ENCODE peak calls at places on chromosomes 1 and 21, in ten cellular contexts. Y is spleen, J is suprapubic skin, U is body of pancreas, F is Peyer's patch, Z is stomach, H is heart left ventricle, V is HCT116, C is A549, O is tibial nerve. I is an unnamed sample.

GRCh38 chr1:149979245-149979971 is 31.1 kb downstream of the OTUD7B start:
- DNase-seq in H (no peak), Y (no peak), U (no peak), C (no peak), O (no peak), J (no peak), F (no peak), V (no peak), Z (no peak), I (no peak)

GRCh38 chr1:51686450-51686849 is 69.6 kb downstream of the OSBPL9 start:
- DNase-seq in V (no peak), U (no peak), Y (no peak), O (no peak), H (no peak), F (no peak), C (no peak), J (no peak), Z (no peak), I (no peak)

GRCh38 chr1:244834596-244835275 is 722 bp upstream of the COX20 start:
- DNase-seq in V (peak; percentile 75), C (peak; percentile 95), Z (peak; percentile 82), F (peak; percentile 97), Y (peak; percentile 98), H (peak; percentile 94), J (peak; percentile 95), U (peak; percentile 79), O (peak; percentile 72), I (peak; percentile 88)

GRCh38 chr1:231172411-231172810 is 10.6 kb downstream of the TRIM67 start:
- DNase-seq in F (no peak), H (no peak), V (no peak), Y (no peak), C (no peak), U (no peak), J (no peak), Z (no peak), O (no peak), I (no peak)

GRCh38 chr1:12150456-12151200 is 16.2 kb upstream of the TNFRSF1B start:
- DNase-seq in H (no peak), C (no peak), V (no peak), F (peak; percentile 67), O (no peak), J (no peak), Z (no peak), Y (no peak), U (no peak), I (no peak)

GRCh38 chr1:159786465-159786864 is 5.7 kb downstream of the DUSP23 start:
- DNase-seq in O (no peak), F (no peak), U (no peak), J (no peak), V (no peak), H (no peak), C (no peak), Z (no peak), Y (no peak), I (no peak)

GRCh38 chr1:33056426-33056825 is 19.7 kb upstream of the AK2 start:
- DNase-seq in J (no peak), F (no peak), C (no peak), O (no peak), H (no peak), V (no peak), Y (no peak), U (no peak), Z (no peak), I (no peak)

GRCh38 chr1:150066838-150067183 is 765 bp upstream of the VPS45 start:
- DNase-seq in C (no peak), Z (peak; percentile 31), F (peak; percentile 64), V (no peak), O (no peak), Y (peak; percentile 85), H (peak; percentile 60), U (peak; percentile 34), J (peak; percentile 71), I (peak; percentile 52)

GRCh38 chr1:192266645-192267044 is 50.1 kb upstream of the RGS21 start:
- DNase-seq in C (no peak), O (no peak), F (no peak), Y (no peak), H (no peak), V (no peak), U (no peak), J (no peak), Z (no peak), I (no peak)

GRCh38 chr1:91400133-91400725 is 4.4 kb downstream of the HFM1 start:
- DNase-seq in Y (no peak), V (no peak), J (no peak), Z (no peak), F (no peak), C (peak; percentile 8), H (no peak), O (no peak), U (no peak), I (no peak)

GRCh38 chr1:91406773-91407389 is 2.2 kb upstream of the HFM1 start:
- DNase-seq in U (no peak), Y (no peak), C (peak; percentile 14), H (no peak), Z (no peak), J (no peak), V (no peak), F (no peak), O (no peak), I (no peak)

GRCh38 chr1:91402023-91402422 is 2.6 kb downstream of the HFM1 start:
- DNase-seq in U (no peak), H (no peak), F (no peak), Y (no peak), C (peak; percentile 29), J (no peak), O (no peak), V (no peak), Z (no peak), I (no peak)

DNA sequence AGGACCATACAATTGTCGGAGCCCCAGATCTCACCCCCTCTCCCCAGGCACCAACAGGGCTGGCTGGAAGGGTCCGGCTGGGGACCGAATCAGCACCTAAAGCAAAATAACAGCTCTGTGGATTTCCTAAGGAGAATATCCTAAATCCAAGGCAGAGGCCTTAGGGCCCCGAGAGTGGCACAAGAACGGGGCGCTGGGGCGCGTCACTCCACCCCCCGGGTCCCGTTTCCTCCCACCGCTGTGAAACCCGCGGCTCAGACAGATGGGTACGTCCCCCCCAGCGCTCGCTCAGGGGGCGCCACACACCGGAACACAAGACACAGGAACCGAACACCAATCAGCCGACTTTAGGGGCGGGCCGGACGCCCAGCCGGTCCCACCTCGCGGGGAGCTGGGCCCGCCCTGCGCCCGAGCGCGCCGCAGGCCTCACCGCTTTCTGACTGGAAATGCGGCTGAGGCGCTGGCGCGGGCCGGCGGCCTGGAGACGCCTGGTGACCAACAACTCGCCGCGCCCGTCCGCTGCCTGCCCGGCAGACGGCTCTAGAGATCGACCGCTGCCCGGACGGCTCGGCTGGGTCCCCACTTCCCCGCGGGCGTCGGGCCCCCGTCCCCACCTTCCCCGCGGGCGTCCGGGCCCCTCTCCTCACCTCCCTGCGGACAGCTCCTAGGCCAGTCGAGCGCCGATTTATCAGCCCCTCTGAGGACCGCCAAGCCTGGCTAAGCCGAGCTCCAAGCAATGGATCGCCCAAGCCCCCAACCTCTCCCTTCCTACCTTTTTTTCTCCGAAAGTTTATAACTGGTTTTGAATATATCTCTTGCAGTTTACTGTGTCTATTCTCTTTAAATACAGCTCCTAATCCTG is at the start of gene HFM1:
- DNase-seq in Z (peak; percentile 43), U (peak; percentile 68), C (peak; percentile 73), V (peak; percentile 41), O (peak; percentile 28), Y (peak; percentile 88), H (peak; percentile 81), F (peak; percentile 66), J (peak; percentile 79), I (peak; percentile 61)
- TF ChIP-seq POLR2A in Z (no peak), U (peak; percentile 64), C (peak; percentile 32), V (no peak), O (no peak), Y (no peak), H (no peak), F (no peak), J (peak; percentile 12), I (no peak)

GRCh38 chr21:34807146-34807880 is 138.5 kb downstream of the CLIC6 start:
- DNase-seq in C (peak; percentile 90), J (peak; percentile 78), U (no peak), O (no peak), Z (no peak), H (no peak), V (no peak), Y (no peak), F (peak; percentile 58), I (no peak)
- H3K4me3 ChIP-seq in C (no peak overlapping the region), J (no peak overlapping the region), U (no peak overlapping the region), O (no peak overlapping the region), Z (no peak overlapping the region), H (no peak overlapping the region), V (peak overlapping the region; percentile 44), Y (no peak overlapping the region), F (no peak overlapping the region), I (no peak overlapping the region)

DNA sequence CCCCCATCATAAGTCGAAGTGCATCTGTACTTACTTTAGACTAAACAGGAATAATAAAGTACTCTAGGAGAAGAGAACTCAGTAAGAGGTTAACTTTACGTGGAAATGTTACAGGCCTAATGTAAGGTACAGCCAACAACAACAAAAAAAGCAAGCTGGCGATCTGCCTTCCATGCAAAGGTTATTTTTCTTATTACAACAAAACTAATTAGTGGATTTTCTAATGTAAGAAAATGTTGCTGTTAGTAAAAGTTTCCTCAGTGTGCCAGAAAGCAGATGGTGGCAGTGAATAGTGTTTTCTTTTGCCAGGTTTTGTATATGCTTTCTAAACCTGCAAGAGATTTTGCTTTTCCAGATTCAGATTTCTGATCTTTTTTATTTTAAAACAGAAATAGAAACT is 179.2 kb downstream of the NFIA start:
- DNase-seq in U (no peak), F (no peak), V (no peak), H (no peak), Y (no peak), C (no peak), J (no peak), Z (no peak), O (no peak), I (no peak)
- H3K27ac ChIP-seq in U (no peak overlapping the region), F (no peak overlapping the region), V (no peak overlapping the region), H (no peak overlapping the region), Y (no peak overlapping the region), C (no peak overlapping the region), J (no peak overlapping the region), Z (no peak overlapping the region), O (no peak overlapping the region), I (no peak overlapping the region)

GRCh38 chr1:23964790-23965740 is 5.4 kb downstream of the PNRC2 start:
- DNase-seq in F (no peak), H (no peak), U (no peak), J (no peak), O (no peak), Z (no peak), V (no peak), Y (no peak), C (no peak), I (no peak)
- TF ChIP-seq POLR2A in F (no peak), H (no peak), U (no peak), J (no peak), O (no peak), Z (no peak), V (no peak), Y (no peak), C (no peak), I (no peak)

I was measured in transverse colon.